ENCODE peak calls at places on chromosomes 13 and 19, in eight cellular contexts. Y, H, G, N, S, T, B and L are unnamed samples.
A peak's percentile ranks its signal among the peaks of the same experiment; 100 is the strongest.

GRCh38 chr19:46381346-46381745 is 32.0 kb downstream of the CCDC8 start:
- DNase-seq in Y (no peak), H (no peak), G (no peak), N (no peak), S (no peak), T (no peak), B (no peak), L (no peak)

GRCh38 chr19:40387151-40387550 is 2.8 kb downstream of the HIPK4 start:
- DNase-seq in Y (no peak), H (no peak), G (no peak), N (no peak), S (no peak), T (no peak), B (no peak), L (no peak)

GRCh38 chr19:14058182-14059092 is 3.4 kb downstream of the PALM3 start:
- DNase-seq in Y (no peak), H (no peak), G (no peak), N (no peak), S (no peak), T (no peak), B (no peak), L (no peak)

GRCh38 chr19:5772416-5772815 is 12.1 kb downstream of the PRR22 start:
- DNase-seq in Y (no peak), H (no peak), G (no peak), N (no peak), S (no peak), T (no peak), B (no peak), L (no peak)

GRCh38 chr19:51339313-51339686 is 2.6 kb downstream of the VSIG10L start:
- DNase-seq in Y (no peak), H (no peak), G (no peak), N (no peak), S (no peak), T (no peak), B (no peak), L (no peak)

GRCh38 chr13:112775791-112776279 is 86.0 kb downstream of the ATP11A start:
- DNase-seq in Y (no peak), H (no peak), G (no peak), N (no peak), S (no peak), T (no peak), B (no peak), L (no peak)

GRCh38 chr19:2827022-2827421 is 7.4 kb downstream of the ZNF554 start:
- DNase-seq in Y (no peak), H (no peak), G (no peak), N (no peak), S (no peak), T (no peak), B (no peak), L (no peak)

GRCh38 chr13:48235100-48235813 is 2.3 kb downstream of the ITM2B start:
- DNase-seq in Y (peak; percentile 42), H (peak; percentile 25), G (no peak), N (peak; percentile 54), S (peak; percentile 42), T (peak; percentile 48), B (no peak), L (peak; percentile 58)

GRCh38 chr19:39333507-39333906 is 2.3 kb downstream of the GMFG start:
- DNase-seq in Y (no peak), H (no peak), G (no peak), N (no peak), S (no peak), T (no peak), B (no peak), L (no peak)

GRCh38 chr13:25406377-25406776 is 34.6 kb downstream of the ATP8A2 start:
- DNase-seq in Y (no peak), H (no peak), G (no peak), N (no peak), S (no peak), T (no peak), B (no peak), L (no peak)

GRCh38 chr13:48199404-48199991 is 33.5 kb upstream of the ITM2B start:
- DNase-seq in Y (no peak), H (no peak), G (no peak), N (no peak), S (no peak), T (no peak), B (no peak), L (no peak)

GRCh38 chr19:33558846-33559245 is 37.3 kb upstream of the PEPD start:
- DNase-seq in Y (no peak), H (no peak), G (no peak), N (no peak), S (no peak), T (no peak), B (no peak), L (no peak)

GRCh38 chr13:35475131-35475959 is 1.1 kb downstream of the MAB21L1 start:
- DNase-seq in Y (peak; percentile 61), H (peak; percentile 16), G (no peak), N (peak; percentile 47), S (peak; percentile 26), T (peak; percentile 46), B (no peak), L (peak; percentile 47)

GRCh38 chr19:33771308-33772101 is 25.2 kb upstream of the KCTD15 start:
- DNase-seq in Y (peak; percentile 68), H (peak; percentile 41), G (peak; percentile 56), N (peak; percentile 79), S (no peak), T (peak; percentile 83), B (no peak), L (peak; percentile 57)

GRCh38 chr19:57559008-57559403 is 657 bp downstream of the ZNF550 start:
- DNase-seq in Y (peak; percentile 42), H (no peak), G (no peak), N (no peak), S (no peak), T (peak; percentile 39), B (no peak), L (peak; percentile 18)

GRCh38 chr13:112056284-112056727 is 10.6 kb upstream of the SOX1 start:
- DNase-seq in Y (no peak), H (no peak), G (no peak), N (no peak), S (no peak), T (no peak), B (no peak), L (no peak)

GRCh38 chr19:46546194-46546896 is 50.7 kb upstream of the PNMA8B start:
- DNase-seq in Y (no peak), H (peak; percentile 14), G (peak; percentile 7), N (peak; percentile 70), S (peak; percentile 29), T (no peak), B (no peak), L (peak; percentile 49)

GRCh38 chr19:547836-548720 is 4.2 kb downstream of the GZMM start:
- DNase-seq in Y (no peak), H (no peak), G (no peak), N (no peak), S (no peak), T (no peak), B (no peak), L (no peak)

GRCh38 chr19:16210168-16210567 is 12.5 kb downstream of the AP1M1 start:
- DNase-seq in Y (no peak), H (no peak), G (no peak), N (no peak), S (no peak), T (no peak), B (no peak), L (no peak)

GRCh38 chr13:65856464-65856863 is 1373.7 kb downstream of the PCDH9 start:
- DNase-seq in Y (no peak), H (peak; percentile 80), G (no peak), N (no peak), S (peak; percentile 48), T (no peak), B (no peak), L (peak; percentile 58)

GRCh38 chr19:28981994-28982393 is 231.0 kb downstream of the UQCRFS1 start:
- DNase-seq in Y (no peak), H (no peak), G (no peak), N (no peak), S (no peak), T (no peak), B (no peak), L (no peak)

GRCh38 chr19:1259206-1259872 is 9.8 kb upstream of the CIRBP start:
- DNase-seq in Y (peak; percentile 87), H (peak; percentile 51), G (no peak), N (no peak), S (no peak), T (peak; percentile 85), B (no peak), L (peak; percentile 71)

GRCh38 chr19:54517483-54517882 is 14.9 kb downstream of the LAIR2 start:
- DNase-seq in Y (peak; percentile 43), H (peak; percentile 2), G (no peak), N (no peak), S (peak; percentile 8), T (peak; percentile 55), B (no peak), L (peak; percentile 11)